ENCODE peak calls at places on chromosome 13, in four cellular contexts. C, Z, B and Y are unnamed samples.

GRCh38 chr13:67328895-67329294 is 98.8 kb upstream of the PCDH9 start:
- DNase-seq in C (no peak), Z (no peak), B (no peak), Y (no peak)

GRCh38 chr13:105929486-105929885 is 606.0 kb downstream of the EFNB2 start:
- DNase-seq in C (no peak), Z (no peak), B (no peak), Y (no peak)

GRCh38 chr13:48319458-48320395 is 16.2 kb downstream of the RB1 start:
- DNase-seq in C (no peak), Z (no peak), B (peak; percentile 17), Y (peak; percentile 9)

GRCh38 chr13:76711515-76712182 is 174.6 kb downstream of the KCTD12 start:
- DNase-seq in C (peak; percentile 70), Z (no peak), B (no peak), Y (no peak)

GRCh38 chr13:44017756-44018309 is 138.1 kb downstream of the LACC1 start:
- DNase-seq in C (no peak), Z (no peak), B (no peak), Y (no peak)

GRCh38 chr13:29362849-29363604 is 232.5 kb downstream of the SLC7A1 start:
- DNase-seq in C (peak; percentile 85), Z (no peak), B (peak; percentile 76), Y (peak; percentile 41)

GRCh38 chr13:28031220-28031903 is 42.9 kb upstream of the URAD start:
- DNase-seq in C (no peak), Z (no peak), B (peak; percentile 59), Y (no peak)

GRCh38 chr13:36530050-36530789 is 97.9 kb downstream of the CCNA1 start:
- DNase-seq in C (no peak), Z (no peak), B (no peak), Y (no peak)

GRCh38 chr13:29361716-29362115 is 233.8 kb downstream of the SLC7A1 start:
- DNase-seq in C (no peak), Z (no peak), B (no peak), Y (no peak)

GRCh38 chr13:43368003-43368402 is 344.6 kb downstream of the DNAJC15 start:
- DNase-seq in C (peak; percentile 50), Z (no peak), B (peak; percentile 19), Y (no peak)

GRCh38 chr13:113258655-113259054 is 38.4 kb upstream of the LAMP1 start:
- DNase-seq in C (no peak), Z (no peak), B (no peak), Y (no peak)

GRCh38 chr13:29754486-29754806 is 96.0 kb downstream of the UBL3 start:
- DNase-seq in C (no peak), Z (no peak), B (no peak), Y (peak; percentile 55)

GRCh38 chr13:94674609-94675348 is 37.6 kb downstream of the SOX21 start:
- DNase-seq in C (peak; percentile 55), Z (no peak), B (peak; percentile 51), Y (peak; percentile 81)

GRCh38 chr13:40762849-40763248 is 8.1 kb downstream of the MRPS31 start:
- DNase-seq in C (no peak), Z (no peak), B (no peak), Y (no peak)

GRCh38 chr13:40271511-40271910 is 394.9 kb downstream of the FOXO1 start:
- DNase-seq in C (no peak), Z (no peak), B (no peak), Y (peak; percentile 13)

GRCh38 chr13:73303858-73304257 is 245.1 kb downstream of the KLF5 start:
- DNase-seq in C (no peak), Z (no peak), B (no peak), Y (peak; percentile 44)

GRCh38 chr13:50685491-50685890 is 158.0 kb downstream of the DLEU7 start:
- DNase-seq in C (no peak), Z (no peak), B (no peak), Y (no peak)

GRCh38 chr13:38308736-38309135 is 40.9 kb upstream of the UFM1 start:
- DNase-seq in C (no peak), Z (no peak), B (no peak), Y (no peak)

DNA sequence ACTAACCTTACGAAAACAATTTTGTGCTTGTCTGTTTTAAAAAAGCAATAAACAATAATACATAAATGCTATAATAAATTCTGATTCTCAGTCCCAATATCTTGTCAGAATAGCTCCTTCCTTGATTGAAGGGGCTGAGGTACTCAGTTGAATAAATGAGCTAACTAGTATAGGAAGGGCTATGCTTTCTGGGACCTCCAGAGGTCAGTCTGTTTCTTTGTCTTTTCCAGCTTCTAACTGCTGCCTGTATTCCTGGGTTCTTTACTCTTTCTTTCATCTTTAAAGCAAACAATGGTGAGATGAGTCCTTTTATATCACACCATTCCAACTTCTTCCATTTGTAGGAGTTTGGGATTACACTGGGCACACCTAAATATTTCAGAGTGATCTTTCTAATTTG is 1297.0 kb upstream of the ATXN8OS start:
- DNase-seq in C (no peak), Z (no peak), B (no peak), Y (no peak)
- TF ChIP-seq CTCF in C (no peak), Z (no peak), B (no peak), Y (no peak)

GRCh38 chr13:108267338-108267737 is 2.2 kb upstream of the TNFSF13B start:
- DNase-seq in C (no peak), Z (no peak), B (no peak), Y (no peak)

GRCh38 chr13:108272333-108272732 is 2.8 kb downstream of the TNFSF13B start:
- DNase-seq in C (no peak), Z (no peak), B (no peak), Y (no peak)

GRCh38 chr13:108270442-108270841 is 924 bp downstream of the TNFSF13B start:
- DNase-seq in C (no peak), Z (no peak), B (no peak), Y (peak; percentile 8)

GRCh38 chr13:108268713-108269112 is 805 bp upstream of the TNFSF13B start:
- DNase-seq in C (no peak), Z (no peak), B (no peak), Y (no peak)

GRCh38 chr13:108269601-108270328 is at the start of gene TNFSF13B:
- DNase-seq in C (peak; percentile 37), Z (peak; percentile 26), B (peak; percentile 60), Y (peak; percentile 76)
- TF ChIP-seq CTCF in C (no peak), Z (no peak), B (peak; percentile 44), Y (peak; percentile 31)

DNA sequence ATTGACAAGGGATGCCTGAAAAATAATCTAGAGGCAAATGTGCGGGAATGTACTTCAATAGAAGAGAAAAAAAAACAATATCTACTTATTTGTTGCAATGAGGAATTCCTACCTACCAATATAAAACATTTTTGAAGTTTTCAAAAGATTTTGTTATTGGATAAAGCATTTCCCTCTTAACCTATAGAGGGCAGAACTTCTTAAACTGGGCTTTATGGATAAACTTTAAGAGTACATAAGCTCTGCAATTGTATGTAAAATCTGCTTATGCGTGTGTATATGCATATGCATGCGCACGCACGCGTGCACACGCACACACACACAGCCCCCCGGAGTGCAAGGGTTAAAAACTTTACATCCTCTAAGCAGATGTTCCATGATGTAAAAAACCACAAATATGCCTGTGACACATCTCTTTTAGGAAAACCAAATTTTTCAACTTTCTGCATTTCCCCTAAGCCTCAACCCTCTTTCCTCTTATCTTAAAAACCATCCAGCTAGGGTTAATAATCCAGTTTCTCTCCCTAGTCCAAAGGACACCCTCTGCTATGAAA is 73.1 kb upstream of the OXGR1 start:
- DNase-seq in C (no peak), Z (no peak), B (no peak), Y (no peak)
- TF ChIP-seq CTCF in C (peak; percentile 18), Z (no peak), B (no peak), Y (no peak)

DNA sequence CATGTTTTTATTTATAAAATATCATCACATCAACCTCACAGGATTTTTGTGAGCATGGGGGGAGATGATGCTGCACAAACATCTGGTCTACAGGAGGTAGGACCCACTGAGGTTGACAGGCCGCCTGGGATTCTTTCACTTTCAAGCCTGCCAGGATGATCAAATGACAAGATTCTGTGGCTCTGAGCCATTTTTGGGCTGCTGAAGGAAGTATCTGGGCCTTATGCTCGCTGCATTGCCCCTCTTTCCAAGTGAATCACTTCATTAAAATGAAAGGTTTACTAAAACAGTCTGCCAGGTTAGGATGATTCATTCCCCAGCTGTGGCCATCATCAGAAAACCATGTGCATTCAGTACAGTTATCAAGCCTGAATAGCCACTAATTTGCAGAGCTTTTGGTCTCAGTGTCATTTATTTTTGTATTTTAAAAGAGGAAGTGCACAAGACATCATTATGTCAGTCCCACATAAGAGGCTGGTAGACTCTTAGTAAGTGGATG is 34.4 kb downstream of the STARD13 start:
- DNase-seq in C (peak; percentile 77), Z (no peak), B (peak; percentile 44), Y (peak; percentile 3)
- TF ChIP-seq CTCF in C (no peak), Z (no peak), B (no peak), Y (no peak)

GRCh38 chr13:91805605-91806004 is 407.2 kb downstream of the GPC5 start:
- DNase-seq in C (no peak), Z (no peak), B (no peak), Y (no peak)
- TF ChIP-seq CTCF in C (no peak), Z (no peak), B (no peak), Y (no peak)

GRCh38 chr13:108087813-108088212 is 127.5 kb downstream of the LIG4 start:
- DNase-seq in C (no peak), Z (no peak), B (no peak), Y (no peak)

GRCh38 chr13:108082481-108082880 is 132.9 kb downstream of the LIG4 start:
- DNase-seq in C (no peak), Z (no peak), B (no peak), Y (no peak)

GRCh38 chr13:108086678-108087077 is 128.7 kb downstream of the LIG4 start:
- DNase-seq in C (no peak), Z (no peak), B (no peak), Y (peak; percentile 12)

GRCh38 chr13:108083056-108083455 is 132.3 kb downstream of the LIG4 start:
- DNase-seq in C (no peak), Z (no peak), B (no peak), Y (no peak)

GRCh38 chr13:108084840-108085239 is 130.5 kb downstream of the LIG4 start:
- DNase-seq in C (no peak), Z (no peak), B (no peak), Y (no peak)
- TF ChIP-seq CTCF in C (no peak), Z (no peak), B (no peak), Y (no peak)

GRCh38 chr13:21557995-21558394 is 46.0 kb downstream of the MICU2 start:
- DNase-seq in C (no peak), Z (no peak), B (no peak), Y (peak; percentile 18)
- TF ChIP-seq CTCF in C (peak; percentile 59), Z (no peak), B (no peak), Y (peak; percentile 43)

GRCh38 chr13:31105856-31106255 is 55.8 kb downstream of the HSPH1 start:
- DNase-seq in C (no peak), Z (no peak), B (no peak), Y (no peak)

GRCh38 chr13:31107109-31107508 is 54.6 kb downstream of the HSPH1 start:
- DNase-seq in C (no peak), Z (no peak), B (no peak), Y (no peak)

GRCh38 chr13:31101511-31102170 is 60.1 kb downstream of the HSPH1 start:
- DNase-seq in C (peak; percentile 70), Z (no peak), B (no peak), Y (no peak)

GRCh38 chr13:31100721-31101120 is 61.0 kb downstream of the HSPH1 start:
- DNase-seq in C (peak; percentile 73), Z (no peak), B (no peak), Y (no peak)

GRCh38 chr13:31105020-31105800 is 56.5 kb downstream of the HSPH1 start:
- DNase-seq in C (no peak), Z (no peak), B (no peak), Y (no peak)
- TF ChIP-seq CTCF in C (no peak), Z (no peak), B (no peak), Y (no peak)